ENCODE peak calls at places on chromosomes 16 and 17, in four cellular contexts. W is KBM-7; Z is AG04450; Y is CD8-positive, alpha-beta memory T cell. H is an unnamed sample.

GRCh38 chr16:50558913-50559312 is 10.7 kb downstream of the NKD1 start:
- DNase-seq in W (no peak), Z (no peak), Y (no peak), H (no peak)

GRCh38 chr16:78816499-78817441 is 717.3 kb downstream of the WWOX start:
- DNase-seq in W (no peak), Z (no peak), Y (no peak), H (no peak)

GRCh38 chr16:79721186-79721745 is 120.7 kb upstream of the MAF start:
- DNase-seq in W (no peak), Z (no peak), Y (no peak), H (no peak)

GRCh38 chr17:44556854-44557606 is at the start of gene FZD2:
- DNase-seq in W (peak; percentile 97), Z (peak; percentile 98), Y (peak; percentile 44), H (peak; percentile 79)

GRCh38 chr17:73215414-73215813 is 22.6 kb downstream of the COG1 start:
- DNase-seq in W (no peak), Z (no peak), Y (no peak), H (no peak)

GRCh38 chr17:79441607-79442006 is 169.2 kb downstream of the RBFOX3 start:
- DNase-seq in W (no peak), Z (no peak), Y (no peak), H (no peak)

GRCh38 chr17:49746791-49747490 is 17.0 kb downstream of the FAM117A start:
- DNase-seq in W (peak; percentile 42), Z (no peak), Y (no peak), H (peak; percentile 50)

GRCh38 chr17:59154335-59154720 is 658 bp downstream of the SKA2 start:
- DNase-seq in W (no peak), Z (no peak), Y (peak; percentile 11), H (peak; percentile 5)

GRCh38 chr16:24123275-24123674 is 132.9 kb upstream of the CACNG3 start:
- DNase-seq in W (no peak), Z (no peak), Y (no peak), H (no peak)

GRCh38 chr16:81366316-81366932 is 51.7 kb downstream of the GAN start:
- DNase-seq in W (peak; percentile 73), Z (peak; percentile 13), Y (no peak), H (peak; percentile 49)

GRCh38 chr17:8041249-8041928 is 2.5 kb downstream of the ALOX15B start:
- DNase-seq in W (peak; percentile 73), Z (peak; percentile 29), Y (no peak), H (peak; percentile 15)

GRCh38 chr17:2980904-2981246 is 82.5 kb downstream of the OR1D5 start:
- DNase-seq in W (no peak), Z (no peak), Y (no peak), H (no peak)

GRCh38 chr16:15599303-15600070 is 43.5 kb downstream of the MARF1 start:
- DNase-seq in W (no peak), Z (no peak), Y (no peak), H (no peak)

GRCh38 chr17:81961087-81961514 is at the start of gene NOTUM:
- DNase-seq in W (no peak), Z (no peak), Y (no peak), H (no peak)

GRCh38 chr17:20116683-20117309 is 107.6 kb downstream of the SPECC1 start:
- DNase-seq in W (peak; percentile 86), Z (no peak), Y (peak; percentile 21), H (peak; percentile 52)

GRCh38 chr17:39739020-39739884 is 1.5 kb downstream of the GRB7 start:
- DNase-seq in W (no peak), Z (no peak), Y (no peak), H (no peak)

GRCh38 chr17:60641126-60641525 is 36.5 kb upstream of the BCAS3 start:
- DNase-seq in W (no peak), Z (no peak), Y (no peak), H (no peak)

GRCh38 chr16:75097941-75098897 is 18.4 kb downstream of the LDHD start:
- DNase-seq in W (no peak), Z (no peak), Y (peak; percentile 56), H (no peak)

H was measured in naive B cell.